ENCODE peak calls at places on chromosomes 13 and 19, in four cellular contexts. E is right lobe of liver, U is heart right ventricle, C is neuronal stem cell. A is an unnamed sample. For H3K4me1, the result is how much of the 10 kb centered on the place peaks cover.

GRCh38 chr13:37662624-37663023 is 64.1 kb upstream of the POSTN start:
- DNase-seq in U (no peak), C (no peak), E (no peak), A (no peak)

GRCh38 chr13:25920277-25920676 is 131.5 kb downstream of the SHISA2 start:
- DNase-seq in E (no peak), U (no peak), C (no peak), A (no peak)

GRCh38 chr19:9306443-9306842 is 3.2 kb downstream of the ZNF699 start:
- DNase-seq in U (no peak), C (no peak), E (no peak), A (no peak)

GRCh38 chr19:38718747-38719543 is 25.3 kb downstream of the CAPN12 start:
- DNase-seq in C (no peak), E (no peak), U (peak), A (no peak)

GRCh38 chr13:108508263-108508662 is 121.1 kb upstream of the MYO16 start:
- DNase-seq in U (no peak), E (no peak), C (peak), A (no peak)

GRCh38 chr19:34497112-34497805 is 15.7 kb downstream of the WTIP start:
- DNase-seq in U (no peak), E (no peak), C (no peak), A (no peak)

GRCh38 chr19:632228-633067 is 889 bp downstream of the POLRMT start:
- DNase-seq in U (no peak), E (peak), C (peak), A (no peak)

GRCh38 chr19:13850910-13851753 is 25.8 kb upstream of the NANOS3 start:
- DNase-seq in E (peak), C (no peak), U (peak), A (peak)

GRCh38 chr13:101218484-101218883 is 197.8 kb downstream of the NALCN start:
- DNase-seq in U (no peak), C (no peak), E (no peak), A (no peak)

GRCh38 chr19:29502581-29502850 is 23.3 kb upstream of the VSTM2B start:
- DNase-seq in U (no peak), E (no peak), C (no peak), A (no peak)

GRCh38 chr13:48334534-48335127 is 31.1 kb downstream of the RB1 start:
- DNase-seq in E (no peak), U (no peak), C (no peak), A (no peak)

GRCh38 chr19:6801397-6802086 is 29.0 kb downstream of the VAV1 start:
- DNase-seq in E (peak), C (no peak), U (peak), A (no peak)

GRCh38 chr19:2590630-2591399 is 111.7 kb downstream of the GNG7 start:
- DNase-seq in E (no peak), U (no peak), C (no peak), A (no peak)

GRCh38 chr13:98888890-98889279 is 89.0 kb downstream of the DOCK9 start:
- DNase-seq in E (no peak), U (no peak), C (no peak), A (no peak)

GRCh38 chr19:19538077-19538764 is at the start of gene CILP2:
- DNase-seq in E (no peak), U (peak), C (peak), A (no peak)

GRCh38 chr13:46996316-46996715 is 99.5 kb upstream of the HTR2A start:
- DNase-seq in C (no peak), E (no peak), U (no peak), A (no peak)

GRCh38 chr13:91058066-91058465 is 289.4 kb upstream of the MIR17HG start:
- DNase-seq in U (no peak), C (peak), E (no peak), A (no peak)

GRCh38 chr19:49689133-49690072 is at the start of gene ADM5:
- DNase-seq in E (peak), U (peak), C (no peak), A (no peak)

GRCh38 chr19:16106121-16106520 is 5.6 kb upstream of the RAB8A start:
- DNase-seq in U (no peak), E (no peak), C (no peak), A (no peak)

GRCh38 chr13:101728021-101728420 is 275.5 kb downstream of the ITGBL1 start:
- DNase-seq in E (no peak), U (no peak), C (no peak), A (no peak)

GRCh38 chr19:7560271-7560670 is 24.8 kb downstream of the PNPLA6 start:
- DNase-seq in U (no peak), E (no peak), C (no peak), A (no peak)

GRCh38 chr13:106649495-106649894 is 81.6 kb upstream of the ARGLU1 start:
- DNase-seq in C (no peak), E (no peak), U (no peak), A (no peak)

GRCh38 chr19:51294977-51295375 is 16.5 kb upstream of the IGLON5 start:
- DNase-seq in C (no peak), U (no peak), E (no peak), A (no peak)

GRCh38 chr13:33932765-33933406 is 114.9 kb downstream of the RFC3 start:
- DNase-seq in C (no peak), E (no peak), U (no peak), A (no peak)

GRCh38 chr19:11931051-11931450 is 6.1 kb downstream of the ZNF700 start:
- DNase-seq in E (no peak), C (no peak), U (no peak), A (no peak)

GRCh38 chr13:75633285-75633684 is 2.8 kb upstream of the LMO7 start:
- DNase-seq in C (no peak), U (no peak), E (no peak), A (no peak)

GRCh38 chr19:17703823-17704463 is 15.3 kb upstream of the MAP1S start:
- DNase-seq in U (peak), C (no peak), E (peak), A (no peak)

GRCh38 chr13:86907116-86907515 is 764.1 kb upstream of the SLITRK5 start:
- DNase-seq in E (no peak), U (no peak), C (no peak), A (no peak)

GRCh38 chr19:48881741-48882657 is 9.8 kb downstream of the PPP1R15A start:
- DNase-seq in U (no peak), E (no peak), C (no peak), A (no peak)

GRCh38 chr19:34484328-34484727 is 2.8 kb downstream of the WTIP start:
- DNase-seq in U (peak), C (no peak), E (no peak), A (no peak)

GRCh38 chr13:94617389-94618000 is 15.8 kb downstream of the GPR180 start:
- DNase-seq in C (peak), E (no peak), U (no peak), A (no peak)

GRCh38 chr19:6318772-6319171 is 14.6 kb downstream of the ACER1 start:
- DNase-seq in C (no peak), E (no peak), U (no peak), A (no peak)

GRCh38 chr13:112715715-112716460 is 26.1 kb downstream of the ATP11A start:
- DNase-seq in E (no peak), C (no peak), U (no peak), A (no peak)

GRCh38 chr19:45595814-45596213 is 6.2 kb downstream of the GPR4 start:
- DNase-seq in E (no peak), U (no peak), C (no peak), A (no peak)

GRCh38 chr13:47705185-47705584 is 295.9 kb downstream of the SUCLA2 start:
- DNase-seq in C (no peak), E (no peak), U (no peak), A (no peak)

GRCh38 chr19:2584002-2584401 is 108.1 kb downstream of the GADD45B start:
- DNase-seq in E (no peak), C (no peak), U (no peak), A (no peak)

GRCh38 chr19:28793391-28794168 is 419.4 kb downstream of the UQCRFS1 start:
- DNase-seq in U (no peak), E (no peak), C (peak), A (no peak)

GRCh38 chr19:46346821-46347571 is at the start of gene PPP5C:
- DNase-seq in E (peak), C (peak), U (peak), A (peak)

GRCh38 chr19:47284324-47284899 is 9.7 kb downstream of the INAFM1 start:
- DNase-seq in E (no peak), C (peak), U (no peak), A (no peak)

DNA sequence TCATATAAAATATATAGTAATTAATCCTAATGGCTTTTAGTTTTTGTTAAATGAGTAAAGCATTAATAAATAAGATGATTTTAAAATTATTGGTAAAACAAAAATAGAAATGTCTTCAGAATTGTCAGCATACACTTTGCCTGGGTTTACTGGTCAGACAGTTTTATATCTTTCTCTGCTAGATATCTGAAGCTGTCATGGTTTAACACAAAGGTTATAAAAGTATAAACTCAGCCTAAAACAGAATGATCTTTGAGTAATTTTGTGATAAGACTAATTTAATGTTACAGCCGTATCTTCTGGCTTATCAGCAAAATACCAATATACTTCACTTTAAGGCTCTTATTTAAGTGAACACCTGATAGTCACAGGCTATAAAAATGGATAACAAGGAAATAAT is 17.8 kb upstream of the NAA16 start:
- DNase-seq in U (no peak), E (no peak), C (no peak), A (no peak)
- H3K4me3 ChIP-seq in U (no peak), E (no peak), C (no peak), A (no peak)

DNA sequence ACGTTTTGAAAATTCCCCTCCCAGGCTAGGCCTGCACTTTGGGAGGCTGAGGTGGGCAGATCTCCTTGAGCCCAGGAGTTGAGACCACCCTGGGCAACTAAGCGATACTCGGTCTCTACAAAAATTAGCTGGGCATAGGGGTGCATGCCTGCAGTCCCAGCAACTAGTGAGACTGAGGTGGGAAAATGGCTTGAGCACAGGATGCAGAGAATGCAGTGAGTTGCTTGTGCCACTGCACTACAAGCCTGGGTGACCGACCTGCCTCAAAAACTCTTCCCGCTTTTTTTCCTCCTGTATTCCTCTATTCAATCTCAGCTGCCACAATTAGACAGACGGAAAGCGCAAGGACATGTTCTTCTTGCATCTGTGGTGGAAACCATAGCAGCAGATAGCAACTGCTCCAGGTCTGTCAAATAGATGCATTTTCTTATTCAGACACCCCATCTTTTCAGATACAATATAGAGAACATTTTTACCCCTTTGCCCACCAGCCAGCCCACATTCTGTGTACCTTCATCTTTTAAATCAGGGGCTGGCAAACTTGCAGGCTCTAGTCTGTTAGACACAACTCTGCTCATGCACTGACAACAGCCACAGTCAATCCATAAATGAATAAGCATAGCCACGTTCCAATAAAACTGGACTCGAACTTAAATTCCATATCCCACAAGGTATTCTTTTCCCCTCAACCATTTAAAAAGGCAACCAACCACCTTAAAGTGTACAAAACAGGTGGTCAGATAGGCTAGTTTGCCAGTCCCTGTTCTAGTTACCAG is 4.8 kb downstream of the TPT1 start:
- DNase-seq in C (no peak), E (no peak), U (no peak), A (no peak)
- H3K4me1 ChIP-seq in C (under half), E (under half), U (half or more), A (half or more)

DNA sequence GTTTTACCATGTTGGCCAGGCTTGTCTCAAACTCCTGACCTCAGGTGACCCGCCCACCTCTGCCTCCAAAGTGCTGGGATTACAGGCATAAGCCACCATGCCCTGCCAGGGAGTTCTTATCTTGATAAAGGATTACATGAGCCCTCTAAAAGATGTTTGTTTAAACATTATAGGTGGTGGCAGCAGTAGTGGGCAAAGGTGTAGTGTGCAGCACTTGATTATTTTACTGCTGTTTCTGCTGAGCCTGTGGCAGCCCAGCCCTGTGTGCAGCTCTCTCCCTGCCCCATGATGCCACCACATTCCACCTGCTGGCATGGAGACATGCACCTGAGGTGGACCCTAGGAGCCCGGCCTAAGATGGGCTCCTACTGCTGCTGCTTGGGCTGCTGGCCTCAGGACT is 54.0 kb downstream of the ZNF429 start:
- DNase-seq in U (no peak), C (no peak), E (no peak), A (no peak)
- H3K4me3 ChIP-seq in U (no peak), C (no peak), E (no peak), A (no peak)

DNA sequence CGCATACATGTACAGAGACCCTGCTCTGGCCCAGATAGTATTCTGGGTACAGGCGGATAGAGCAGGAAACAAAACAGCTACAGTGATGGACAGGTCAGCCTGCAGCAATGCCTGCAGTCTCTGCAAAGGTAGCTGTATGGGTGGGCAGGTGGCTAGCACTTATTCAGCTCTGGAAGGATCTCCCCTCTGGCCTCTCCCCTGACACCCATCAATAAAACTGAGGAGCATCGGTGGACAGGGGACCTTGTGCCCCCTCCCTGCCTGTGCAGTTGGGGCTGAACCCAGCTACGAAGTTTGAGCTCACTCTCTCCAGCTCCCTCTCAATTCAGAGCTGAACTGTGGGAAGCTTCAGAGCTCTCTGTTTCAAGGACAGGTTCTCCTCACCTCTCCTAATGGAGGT is 1.6 kb downstream of the ALOX5AP start:
- DNase-seq in E (no peak), C (no peak), U (no peak), A (no peak)
- H3K4me1 ChIP-seq in E (under half), C (under half), U (under half), A (under half)

A was measured in thoracic aorta.